ENCODE peak calls at places on chromosomes 11 and 22, in four cellular contexts. O is NCI-H2081, D is pulmonary artery endothelial cell, S is T-helper 2 cell. P is an unnamed sample.

GRCh38 chr22:47957649-47958048 is 1195.2 kb downstream of the TBC1D22A start:
- DNase-seq in O (no peak), D (no peak), S (no peak), P (no peak)

GRCh38 chr22:43624144-43624998 is 187.7 kb downstream of the EFCAB6 start:
- DNase-seq in O (no peak), D (no peak), S (no peak), P (no peak)

GRCh38 chr11:123451183-123451907 is 21.3 kb downstream of the GRAMD1B start:
- DNase-seq in O (peak; percentile 99), D (no peak), S (no peak), P (no peak)

GRCh38 chr11:10160350-10160749 is 133.7 kb downstream of the SBF2 start:
- DNase-seq in O (no peak), D (no peak), S (no peak), P (no peak)

GRCh38 chr11:105321696-105322095 is 182.1 kb upstream of the CARD18 start:
- DNase-seq in O (no peak), D (no peak), S (no peak), P (no peak)

GRCh38 chr11:73201249-73201648 is 16.8 kb upstream of the P2RY2 start:
- DNase-seq in O (no peak), D (no peak), S (no peak), P (no peak)

GRCh38 chr11:114762437-114762836 is 84.1 kb downstream of the NXPE2 start:
- DNase-seq in O (peak; percentile 57), D (no peak), S (no peak), P (no peak)

GRCh38 chr11:12668166-12668565 is 6.1 kb upstream of the TEAD1 start:
- DNase-seq in O (no peak), D (no peak), S (no peak), P (no peak)

GRCh38 chr11:31830406-31830805 is 19.3 kb upstream of the PAX6 start:
- DNase-seq in O (no peak), D (no peak), S (no peak), P (no peak)

GRCh38 chr11:11078344-11078743 is 220.5 kb upstream of the ZBED5 start:
- DNase-seq in O (no peak), D (no peak), S (no peak), P (no peak)

GRCh38 chr11:67266424-67267187 is at the start of gene GRK2:
- DNase-seq in O (peak; percentile 36), D (no peak), S (no peak), P (no peak)

GRCh38 chr11:367956-368413 is 1.3 kb upstream of the B4GALNT4 start:
- DNase-seq in O (no peak), D (no peak), S (no peak), P (no peak)

GRCh38 chr11:64364911-64365310 is 5.9 kb downstream of the RPS6KA4 start:
- DNase-seq in O (no peak), D (no peak), S (no peak), P (no peak)

GRCh38 chr22:27748355-27749168 is 53.0 kb downstream of the MN1 start:
- DNase-seq in O (no peak), D (no peak), S (no peak), P (no peak)

GRCh38 chr11:128725630-128726461 is 32.0 kb downstream of the FLI1 start:
- DNase-seq in O (no peak), D (no peak), S (no peak), P (peak; percentile 19)

GRCh38 chr22:29813563-29813962 is 24.5 kb downstream of the ASCC2 start:
- DNase-seq in O (no peak), D (no peak), S (no peak), P (no peak)

GRCh38 chr11:45511566-45511965 is 153.9 kb downstream of the CHST1 start:
- DNase-seq in O (no peak), D (no peak), S (no peak), P (no peak)

P was measured in CD8-positive, alpha-beta T cell.